ENCODE peak calls at places on chromosome 10, in five cellular contexts. H is tibial artery, L is fibroblast of lung, S is left ventricle myocardium inferior, N is sigmoid colon. C is an unnamed sample.

GRCh38 chr10:104351067-104351681 is 2.5 kb upstream of the CFAP58 start:
- DNase-seq in N (no peak), H (no peak), S (no peak), L (no peak), C (no peak)

GRCh38 chr10:5910323-5911100 is 20.5 kb downstream of the FBH1 start:
- DNase-seq in S (peak; percentile 30), H (no peak), N (peak; percentile 84), L (no peak), C (no peak)

GRCh38 chr10:48253970-48254657 is 20.4 kb downstream of the FRMPD2 start:
- DNase-seq in S (no peak), L (no peak), H (no peak), N (peak; percentile 24), C (no peak)

GRCh38 chr10:17025444-17026295 is 103.9 kb downstream of the CUBN start:
- DNase-seq in H (peak; percentile 55), N (peak; percentile 72), L (peak; percentile 93), S (no peak), C (no peak)

GRCh38 chr10:64306888-64307287 is 785.7 kb downstream of the REEP3 start:
- DNase-seq in N (no peak), S (no peak), L (no peak), H (no peak), C (no peak)

GRCh38 chr10:24894309-24894708 is 58.1 kb downstream of the PRTFDC1 start:
- DNase-seq in H (no peak), S (no peak), L (peak; percentile 97), N (no peak), C (no peak)

GRCh38 chr10:91653214-91653875 is 20.5 kb upstream of the PPP1R3C start:
- DNase-seq in L (peak; percentile 39), H (no peak), S (no peak), N (no peak), C (no peak)

GRCh38 chr10:96129387-96130325 is at the start of gene ZNF518A:
- DNase-seq in H (peak; percentile 80), S (peak; percentile 91), L (peak; percentile 99), N (peak; percentile 96), C (peak; percentile 88)

GRCh38 chr10:62348029-62348428 is 26.1 kb upstream of the ZNF365 start:
- DNase-seq in N (no peak), H (no peak), L (no peak), S (no peak), C (no peak)

GRCh38 chr10:29039659-29040309 is 249.1 kb upstream of the LYZL1 start:
- DNase-seq in H (no peak), L (peak; percentile 54), N (no peak), S (no peak), C (no peak)

GRCh38 chr10:130301026-130301892 is 165.1 kb downstream of the GLRX3 start:
- DNase-seq in H (peak; percentile 26), N (no peak), L (peak; percentile 80), S (peak; percentile 77), C (no peak)

GRCh38 chr10:125128397-125129075 is 31.8 kb downstream of the CTBP2 start:
- DNase-seq in L (peak; percentile 35), N (no peak), H (no peak), S (no peak), C (no peak)

GRCh38 chr10:130028465-130028819 is 64.4 kb upstream of the EBF3 start:
- DNase-seq in H (peak; percentile 13), N (no peak), L (no peak), S (no peak), C (no peak)

GRCh38 chr10:124626759-124627380 is 117.3 kb downstream of the FAM53B start:
- DNase-seq in S (no peak), L (no peak), H (no peak), N (no peak), C (no peak)

GRCh38 chr10:11180228-11180627 is 162.6 kb downstream of the CELF2 start:
- DNase-seq in H (peak; percentile 44), N (no peak), L (no peak), S (no peak), C (no peak)

GRCh38 chr10:29186221-29186620 is 102.6 kb upstream of the LYZL1 start:
- DNase-seq in H (no peak), N (no peak), S (no peak), L (no peak), C (no peak)

GRCh38 chr10:27561362-27561761 is 57.3 kb downstream of the RAB18 start:
- DNase-seq in N (no peak), L (no peak), S (no peak), H (no peak), C (no peak)

GRCh38 chr10:114495303-114495702 is 91.0 kb upstream of the AFAP1L2 start:
- DNase-seq in H (no peak), N (no peak), L (no peak), S (no peak), C (no peak)

GRCh38 chr10:103396067-103396788 is at the start of the genes ATP5MK and PDCD11:
- DNase-seq in H (peak; percentile 99), S (peak; percentile 98), L (peak; percentile 96), N (peak; percentile 98), C (peak; percentile 91)

GRCh38 chr10:12191715-12192114 is 4.0 kb downstream of the NUDT5 start:
- DNase-seq in S (no peak), N (no peak), L (peak; percentile 18), H (no peak), C (no peak)

GRCh38 chr10:132451506-132452215 is 54.7 kb downstream of the PWWP2B start:
- DNase-seq in N (no peak), H (no peak), S (no peak), L (no peak), C (no peak)

GRCh38 chr10:69731184-69731583 is 70.5 kb upstream of the COL13A1 start:
- DNase-seq in H (no peak), N (peak; percentile 46), S (no peak), L (peak; percentile 95), C (no peak)
- TF ChIP-seq CTCF in H (peak; percentile 45), N (no peak), S (no peak), L (no peak), C (no peak)

GRCh38 chr10:127343831-127344230 is 147.4 kb upstream of the INSYN2A start:
- DNase-seq in N (no peak), H (no peak), S (no peak), L (no peak), C (no peak)

GRCh38 chr10:127345231-127345965 is 149.0 kb upstream of the INSYN2A start:
- DNase-seq in L (no peak), S (no peak), H (no peak), N (no peak), C (no peak)

GRCh38 chr10:127346604-127347003 is 150.2 kb upstream of the INSYN2A start:
- DNase-seq in H (no peak), L (no peak), N (no peak), S (no peak), C (no peak)

GRCh38 chr10:127347202-127347959 is 151.0 kb upstream of the INSYN2A start:
- DNase-seq in L (no peak), H (no peak), S (no peak), N (no peak), C (no peak)

GRCh38 chr10:127344346-127344745 is 148.0 kb upstream of the INSYN2A start:
- DNase-seq in N (no peak), L (no peak), H (no peak), S (no peak), C (no peak)
- TF ChIP-seq CTCF in N (no peak), L (no peak), H (no peak), S (no peak), C (no peak)

DNA sequence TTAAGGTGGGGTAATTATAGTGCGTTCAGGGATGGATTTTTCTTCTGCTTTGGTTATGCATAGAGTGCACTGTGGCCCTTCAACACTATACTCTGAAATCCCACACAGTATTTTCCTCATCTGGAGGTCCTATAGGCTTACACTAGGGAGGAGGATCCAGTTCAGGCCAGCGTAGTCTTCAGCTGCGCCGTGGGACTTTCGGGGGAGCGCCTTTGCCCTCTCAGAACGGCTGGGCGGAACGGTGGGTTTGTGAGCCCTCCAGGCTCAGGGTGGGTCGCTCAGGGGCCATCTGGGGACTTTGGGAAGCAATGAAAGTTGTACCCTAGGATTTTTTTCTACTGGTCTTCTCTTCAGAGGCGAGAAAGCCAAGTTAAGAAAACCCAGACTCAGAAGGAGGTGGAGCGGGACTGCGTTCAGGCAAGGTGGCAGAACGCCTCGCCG is 652 bp upstream of the VPS26A start:
- DNase-seq in L (peak; percentile 73), N (no peak), H (no peak), S (peak; percentile 57), C (no peak)
- TF ChIP-seq CTCF in L (peak; percentile 27), N (no peak), H (no peak), S (no peak), C (peak; percentile 36)

GRCh38 chr10:72379776-72380175 is 25.1 kb upstream of the DNAJB12 start:
- DNase-seq in N (no peak), S (no peak), H (no peak), L (no peak), C (no peak)

GRCh38 chr10:72379062-72379461 is 24.3 kb upstream of the DNAJB12 start:
- DNase-seq in N (no peak), L (no peak), S (no peak), H (no peak), C (no peak)

GRCh38 chr10:72370201-72370722 is 15.5 kb upstream of the DNAJB12 start:
- DNase-seq in S (no peak), N (no peak), L (no peak), H (no peak), C (no peak)

GRCh38 chr10:72375173-72375572 is 20.5 kb upstream of the DNAJB12 start:
- DNase-seq in H (no peak), N (no peak), L (no peak), S (no peak), C (no peak)

DNA sequence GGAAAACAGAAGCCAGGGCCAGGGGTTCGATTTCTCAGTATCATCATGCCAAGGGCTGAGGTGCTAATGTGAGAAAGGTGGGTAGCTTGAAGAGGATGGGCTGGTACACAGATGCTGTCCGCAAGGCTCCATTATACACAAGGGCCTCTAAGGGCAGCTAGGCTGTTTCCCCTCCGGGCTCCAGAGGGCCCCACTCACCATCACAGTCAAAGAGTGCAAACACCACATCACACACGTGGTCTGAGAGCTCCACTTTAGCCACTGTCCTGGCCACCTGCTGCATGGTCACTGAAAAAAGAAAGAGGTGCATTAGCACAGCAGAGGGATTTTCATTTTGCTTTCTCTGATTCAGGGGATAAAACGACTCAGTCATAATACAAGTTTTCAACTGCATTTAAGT is 20.9 kb upstream of the DNAJB12 start:
- DNase-seq in H (no peak), S (no peak), N (no peak), L (peak; percentile 14), C (no peak)
- TF ChIP-seq CTCF in H (no peak), S (peak; percentile 10), N (no peak), L (no peak), C (peak; percentile 13)

DNA sequence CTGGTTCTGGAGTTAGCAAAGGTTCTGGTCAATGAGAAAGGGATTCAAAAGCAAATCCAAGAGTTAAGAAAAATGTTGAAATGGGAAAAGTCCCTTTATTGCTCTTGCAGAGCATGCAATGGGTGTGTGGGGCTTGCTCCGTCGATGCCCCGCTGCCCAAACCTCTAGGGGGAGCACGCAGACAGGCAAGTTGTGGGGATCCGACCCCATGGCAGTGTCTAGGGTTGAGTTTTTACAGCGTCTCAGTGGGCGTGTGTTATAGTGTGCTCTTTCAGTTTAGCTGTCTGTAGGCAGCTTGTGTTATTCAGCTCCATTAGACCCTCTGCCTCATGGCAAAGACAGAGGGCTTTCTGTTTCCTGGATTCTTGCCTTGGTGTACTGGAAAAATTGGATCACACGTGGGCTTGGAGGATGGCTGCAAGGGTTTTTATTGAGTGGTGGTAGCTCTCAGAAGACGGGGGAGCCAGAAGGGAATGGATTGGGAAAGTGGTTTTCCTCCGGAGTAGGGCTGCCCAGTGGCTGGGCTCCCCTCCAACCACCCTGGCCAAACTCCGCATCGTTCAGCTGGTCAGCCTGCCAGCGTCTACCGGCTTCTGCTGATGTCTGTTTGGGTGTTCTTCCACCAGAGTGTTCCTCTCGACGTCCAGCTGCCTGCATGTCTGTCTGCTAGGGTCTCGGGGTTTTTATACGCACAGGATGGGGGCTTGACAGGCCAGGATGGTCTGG is 102.3 kb upstream of the PLXDC2 start:
- DNase-seq in L (no peak), S (no peak), H (no peak), N (no peak), C (no peak)
- TF ChIP-seq CTCF in L (peak; percentile 27), S (peak; percentile 25), H (no peak), N (no peak), C (no peak)